ENCODE peak calls at places on chromosomes 4 and X, in seven cellular contexts. W is coronary artery; F is fibroblast of lung; S is activated CD8-positive, alpha-beta memory T cell treated with anti-CD3 and anti-CD28 coated beads for 24 hours; P is hepatocyte; A is fibroblast of pulmonary artery; G is NCI-H1092 treated with DMSO at 0.1 percent for 48 hours. M is an unnamed sample.

GRCh38 chr4:132863619-132864018 is 285.5 kb upstream of the PCDH10 start:
- DNase-seq in G (no peak), W (no peak), A (no peak), P (no peak), S (no peak), F (no peak), M (no peak)

GRCh38 chr4:12231098-12231497 is 802.4 kb upstream of the HS3ST1 start:
- DNase-seq in W (no peak), G (no peak), S (no peak), A (no peak), F (no peak), P (no peak), M (no peak)

GRCh38 chr4:121789960-121790829 is 10.9 kb upstream of the EXOSC9 start:
- DNase-seq in A (peak; percentile 79), F (peak; percentile 66), S (no peak), G (no peak), P (no peak), W (no peak), M (peak; percentile 84)

GRCh38 chrX:20001615-20002014 is 10.8 kb upstream of the BCLAF3 start:
- DNase-seq in S (no peak), P (no peak), W (no peak), F (no peak), A (no peak), G (no peak), M (no peak)

GRCh38 chrX:106698693-106699092 is 27.8 kb upstream of the RNF128 start:
- DNase-seq in F (peak; percentile 17), S (no peak), W (no peak), P (no peak), A (peak; percentile 49), G (no peak), M (peak; percentile 4)

GRCh38 chrX:21996872-21997271 is 35.3 kb upstream of the PHEX start:
- DNase-seq in A (peak; percentile 83), P (no peak), W (no peak), F (peak; percentile 93), S (no peak), G (no peak), M (peak; percentile 26)

GRCh38 chr4:57231781-57232180 is 121.6 kb upstream of the IGFBP7 start:
- DNase-seq in P (no peak), A (peak; percentile 2), W (no peak), S (no peak), G (no peak), F (peak; percentile 3), M (no peak)

GRCh38 chrX:39911278-39911897 is 186.4 kb downstream of the BCOR start:
- DNase-seq in P (no peak), A (no peak), S (no peak), G (no peak), W (no peak), F (no peak), M (no peak)

GRCh38 chrX:153448556-153449280 is 2.9 kb upstream of the TREX2 start:
- DNase-seq in G (no peak), P (no peak), A (no peak), W (no peak), F (no peak), S (no peak), M (no peak)

GRCh38 chrX:149643496-149643895 is 11.9 kb upstream of the TMEM185A start:
- DNase-seq in S (no peak), F (no peak), A (no peak), W (no peak), G (no peak), P (no peak), M (no peak)

GRCh38 chrX:12978205-12979010 is 3.5 kb downstream of the TMSB4X start:
- DNase-seq in F (peak; percentile 79), W (no peak), P (peak; percentile 75), A (peak; percentile 85), S (peak; percentile 83), G (no peak), M (peak; percentile 75)

GRCh38 chr4:7967063-7967440 is 27.4 kb upstream of the AFAP1 start:
- DNase-seq in P (no peak), S (no peak), F (no peak), W (no peak), A (no peak), G (no peak), M (no peak)

GRCh38 chrX:107537815-107538214 is 88.4 kb downstream of the FRMPD3 start:
- DNase-seq in W (no peak), P (peak; percentile 60), F (peak; percentile 57), G (peak; percentile 17), A (peak; percentile 61), S (no peak), M (peak; percentile 7)

GRCh38 chr4:134787315-134787714 is 585.7 kb upstream of the PABPC4L start:
- DNase-seq in S (no peak), P (no peak), G (no peak), W (no peak), A (peak; percentile 18), F (peak; percentile 1), M (peak; percentile 3)

M was measured in A172.